ENCODE peak calls at places on chromosomes 4 and X, in nine cellular contexts. E is activated CD4-positive, alpha-beta T cell treated with anti-CD3 and anti-CD28 coated beads, Interleukin-2, amount 10 ng/mL, durations not matched to agents 7 days and 5 days; M is stimulated activated CD8-positive, alpha-beta memory T cell treated with anti-CD3 and anti-CD28 coated beads, Interleukin-4, amount 100 ng/mL, for 24 hours; Y is kidney epithelial cell; R is activated gamma-delta T cell; V is mesenchymal stem cell; H is neural crest cell; I is activated T-cell treated with anti-CD3 and anti-CD28 coated beads, Interleukin-2, amount 50 U/mL, for 24 hours; T is GM04504. A is an unnamed sample.

GRCh38 chrX:140439455-140439854 is 65.4 kb downstream of the SOX3 start:
- DNase-seq in E (no peak), M (no peak), Y (no peak), R (no peak), V (peak; percentile 0), H (peak; percentile 79), I (no peak), T (no peak), A (no peak)

GRCh38 chr4:7781361-7781760 is 158.3 kb downstream of the AFAP1 start:
- DNase-seq in E (no peak), M (no peak), Y (no peak), R (no peak), V (peak; percentile 75), H (no peak), I (peak; percentile 60), T (peak; percentile 57), A (no peak)

GRCh38 chrX:124215786-124216185 is 116.7 kb upstream of the TEX13D start:
- DNase-seq in E (peak; percentile 18), M (no peak), Y (no peak), R (no peak), V (no peak), H (no peak), I (no peak), T (no peak), A (no peak)

GRCh38 chrX:5829060-5829459 is 399.6 kb downstream of the NLGN4X start:
- DNase-seq in E (no peak), M (no peak), Y (no peak), R (no peak), V (no peak), H (no peak), I (no peak), T (no peak), A (no peak)

GRCh38 chrX:53194308-53194707 is 30.7 kb downstream of the KDM5C start:
- DNase-seq in E (no peak), M (no peak), Y (no peak), R (no peak), V (no peak), H (no peak), I (no peak), T (no peak), A (no peak)

GRCh38 chrX:31099536-31100090 is 27.8 kb upstream of the FTHL17 start:
- DNase-seq in E (peak; percentile 8), M (no peak), Y (no peak), R (no peak), V (no peak), H (no peak), I (peak; percentile 30), T (no peak), A (no peak)

GRCh38 chr4:123340381-123340701 is 56.3 kb upstream of the SPRY1 start:
- DNase-seq in E (no peak), M (no peak), Y (no peak), R (no peak), V (peak; percentile 85), H (no peak), I (no peak), T (peak; percentile 61), A (no peak)

GRCh38 chrX:48761674-48762471 is at the start of gene GLOD5:
- DNase-seq in E (peak; percentile 40), M (no peak), Y (no peak), R (no peak), V (peak; percentile 5), H (no peak), I (no peak), T (peak; percentile 3), A (no peak)

GRCh38 chr4:6416518-6417286 is 55.7 kb downstream of the PPP2R2C start:
- DNase-seq in E (no peak), M (no peak), Y (no peak), R (no peak), V (no peak), H (no peak), I (no peak), T (no peak), A (no peak)

GRCh38 chr4:52572936-52573485 is 86.1 kb downstream of the USP46 start:
- DNase-seq in E (no peak), M (no peak), Y (no peak), R (no peak), V (peak; percentile 84), H (no peak), I (no peak), T (peak; percentile 28), A (no peak)

GRCh38 chr4:28842271-28842670 is 1877.9 kb upstream of the PCDH7 start:
- DNase-seq in E (no peak), M (no peak), Y (no peak), R (no peak), V (no peak), H (no peak), I (no peak), T (no peak), A (no peak)

GRCh38 chr4:19309365-19309764 is 942.3 kb upstream of the SLIT2 start:
- DNase-seq in E (no peak), M (no peak), Y (no peak), R (no peak), V (peak; percentile 43), H (no peak), I (no peak), T (peak; percentile 50), A (no peak)

GRCh38 chr4:89567936-89568335 is 260.3 kb upstream of the GPRIN3 start:
- DNase-seq in E (no peak), M (no peak), Y (no peak), R (no peak), V (no peak), H (no peak), I (no peak), T (no peak), A (no peak)

GRCh38 chr4:61805979-61806378 is 605.9 kb downstream of the ADGRL3 start:
- DNase-seq in E (no peak), M (no peak), Y (peak; percentile 38), R (no peak), V (no peak), H (no peak), I (no peak), T (no peak), A (no peak)

GRCh38 chrX:14802943-14803710 is 69.7 kb downstream of the FANCB start:
- DNase-seq in E (no peak), M (no peak), Y (no peak), R (no peak), V (no peak), H (no peak), I (no peak), T (peak; percentile 24), A (no peak)

GRCh38 chr4:51932261-51932660 is 87.9 kb downstream of the LRRC66 start:
- DNase-seq in E (no peak), M (no peak), Y (peak; percentile 25), R (no peak), V (no peak), H (no peak), I (no peak), T (no peak), A (no peak)

GRCh38 chr4:89305712-89306437 is 1.7 kb downstream of the GPRIN3 start:
- DNase-seq in E (peak; percentile 35), M (no peak), Y (peak; percentile 63), R (no peak), V (peak; percentile 61), H (no peak), I (no peak), T (no peak), A (no peak)

GRCh38 chr4:84894621-84895020 is 71.9 kb downstream of the WDFY3 start:
- DNase-seq in E (no peak), M (no peak), Y (no peak), R (no peak), V (no peak), H (no peak), I (no peak), T (no peak), A (no peak)

GRCh38 chr4:41454393-41454792 is 83.6 kb upstream of the LIMCH1 start:
- DNase-seq in E (no peak), M (no peak), Y (no peak), R (no peak), V (no peak), H (no peak), I (no peak), T (no peak), A (no peak)

GRCh38 chrX:103220511-103221406 is 5.9 kb downstream of the BEX4 start:
- DNase-seq in E (no peak), M (no peak), Y (no peak), R (peak; percentile 7), V (no peak), H (no peak), I (no peak), T (no peak), A (no peak)

GRCh38 chr4:83599183-83599582 is 63.3 kb downstream of the GPAT3 start:
- DNase-seq in E (no peak), M (no peak), Y (no peak), R (no peak), V (peak; percentile 57), H (no peak), I (no peak), T (no peak), A (no peak)

GRCh38 chr4:141541851-141542250 is 94.5 kb upstream of the IL15 start:
- DNase-seq in E (no peak), M (no peak), Y (no peak), R (no peak), V (peak; percentile 52), H (no peak), I (no peak), T (no peak), A (no peak)

GRCh38 chrX:2514131-2514530 is 13.4 kb upstream of the DHRSX start:
- DNase-seq in E (no peak), M (no peak), Y (no peak), R (no peak), V (no peak), H (no peak), I (no peak), T (no peak), A (no peak)

GRCh38 chr4:80521438-80521837 is 185.9 kb downstream of the CFAP299 start:
- DNase-seq in E (no peak), M (no peak), Y (no peak), R (no peak), V (no peak), H (no peak), I (no peak), T (no peak), A (no peak)

GRCh38 chr4:1784789-1785591 is 8.1 kb upstream of the FGFR3 start:
- DNase-seq in E (no peak), M (no peak), Y (no peak), R (no peak), V (no peak), H (no peak), I (no peak), T (no peak), A (no peak)

GRCh38 chrX:136030357-136031225 is 45.4 kb downstream of the SLC9A6 start:
- DNase-seq in E (no peak), M (no peak), Y (no peak), R (no peak), V (peak; percentile 83), H (no peak), I (no peak), T (peak; percentile 40), A (no peak)

GRCh38 chr4:7798215-7798995 is 141.3 kb downstream of the AFAP1 start:
- DNase-seq in E (no peak), M (no peak), Y (no peak), R (no peak), V (no peak), H (no peak), I (no peak), T (no peak), A (no peak)

GRCh38 chr4:86940176-86940575 is 5.4 kb downstream of the AFF1 start:
- DNase-seq in E (no peak), M (no peak), Y (no peak), R (no peak), V (peak; percentile 34), H (no peak), I (no peak), T (no peak), A (no peak)

GRCh38 chrX:154717824-154718223 is 33.1 kb downstream of the GAB3 start:
- DNase-seq in E (no peak), M (no peak), Y (no peak), R (no peak), V (peak; percentile 92), H (no peak), I (no peak), T (no peak), A (peak; percentile 56)

GRCh38 chr4:117996891-117997290 is 37.4 kb upstream of the NDST3 start:
- DNase-seq in E (no peak), M (no peak), Y (no peak), R (no peak), V (no peak), H (no peak), I (no peak), T (no peak), A (no peak)

GRCh38 chrX:71867680-71868079 is 43.0 kb upstream of the NHSL2 start:
- DNase-seq in E (no peak), M (no peak), Y (no peak), R (no peak), V (no peak), H (no peak), I (no peak), T (no peak), A (no peak)

A was measured in immature natural killer cell.